ENCODE peak calls at places on chromosomes 3 and 15, in seven cellular contexts. L is heart left ventricle, Y is HFF-Myc, S is left ventricle myocardium inferior, C is cardiac fibroblast, I is GM12865, P is stomach. B is an unnamed sample.

GRCh38 chr15:32844118-32844711 is 126.4 kb downstream of the GREM1 start:
- DNase-seq in L (no peak), Y (no peak), S (no peak), C (peak; percentile 75), I (peak; percentile 45), P (no peak), B (no peak)

GRCh38 chr15:64552281-64552948 is 92.0 kb downstream of the ZNF609 start:
- DNase-seq in L (no peak), Y (no peak), S (no peak), C (no peak), I (peak; percentile 40), P (no peak), B (no peak)

GRCh38 chr3:65436580-65436979 is 602.1 kb downstream of the MAGI1 start:
- DNase-seq in L (no peak), Y (no peak), S (no peak), C (peak; percentile 16), I (peak; percentile 14), P (no peak), B (no peak)

GRCh38 chr3:32817561-32818430 is at the start of gene TRIM71:
- DNase-seq in L (no peak), Y (no peak), S (no peak), C (peak; percentile 22), I (no peak), P (no peak), B (no peak)

GRCh38 chr3:123169492-123169929 is 32.2 kb upstream of the SEC22A start:
- DNase-seq in L (no peak), Y (no peak), S (no peak), C (no peak), I (no peak), P (peak; percentile 34), B (no peak)

GRCh38 chr3:66494964-66495581 is 5.7 kb downstream of the LRIG1 start:
- DNase-seq in L (no peak), Y (no peak), S (no peak), C (no peak), I (no peak), P (no peak), B (no peak)

GRCh38 chr3:137293086-137293485 is 335.3 kb downstream of the IL20RB start:
- DNase-seq in L (no peak), Y (no peak), S (no peak), C (no peak), I (no peak), P (no peak), B (no peak)

GRCh38 chr3:184773341-184774186 is 38.4 kb upstream of the VPS8 start:
- DNase-seq in L (no peak), Y (no peak), S (peak; percentile 45), C (no peak), I (no peak), P (no peak), B (no peak)

GRCh38 chr3:61053781-61054496 is 197.3 kb downstream of the FHIT start:
- DNase-seq in L (no peak), Y (no peak), S (no peak), C (no peak), I (no peak), P (no peak), B (no peak)

GRCh38 chr15:23628612-23629233 is 18.9 kb downstream of the MAGEL2 start:
- DNase-seq in L (no peak), Y (no peak), S (no peak), C (no peak), I (no peak), P (no peak), B (no peak)

GRCh38 chr3:49813497-49814174 is at the start of gene UBA7:
- DNase-seq in L (peak; percentile 64), Y (peak; percentile 52), S (peak; percentile 48), C (peak; percentile 73), I (peak; percentile 69), P (peak; percentile 61), B (peak; percentile 35)

DNA sequence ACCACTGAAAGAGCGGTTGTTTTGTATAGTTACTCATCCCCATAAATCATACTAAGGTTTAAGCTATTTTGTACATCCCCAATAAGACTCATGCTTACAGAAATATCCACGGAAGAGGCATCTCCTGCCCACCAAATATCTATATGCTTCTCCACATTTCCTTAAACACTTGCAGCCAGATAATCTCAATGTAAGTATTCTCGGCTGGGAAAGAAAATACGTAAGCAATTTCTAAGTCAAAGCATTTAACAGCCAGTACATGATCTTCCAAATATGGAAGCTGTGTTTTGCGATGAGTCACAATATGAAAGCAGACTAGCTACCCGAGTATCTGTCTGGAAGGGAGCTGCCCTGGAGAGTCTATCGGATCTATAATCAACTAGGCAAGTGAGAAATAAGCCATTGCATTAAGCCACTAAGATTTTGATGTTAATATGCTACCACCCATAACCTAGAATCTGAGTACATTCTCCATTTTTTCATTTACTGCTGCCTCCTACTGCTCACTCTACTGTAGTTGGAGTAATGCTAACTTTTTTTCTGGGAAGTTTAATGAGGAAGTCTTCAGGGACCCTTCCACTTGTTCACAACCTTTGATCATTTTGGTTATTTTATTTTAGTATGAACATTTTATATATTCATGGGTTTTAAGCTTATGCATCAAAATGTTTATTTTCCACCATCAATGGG is 26.9 kb upstream of the ZMAT3 start:
- DNase-seq in L (no peak), Y (no peak), S (no peak), C (peak; percentile 78), I (no peak), P (no peak), B (no peak)
- H3K4me3 ChIP-seq in L (no peak overlapping the region), Y (no peak overlapping the region), S (no peak overlapping the region), C (no peak overlapping the region), I (no peak overlapping the region), P (no peak overlapping the region), B (peak overlapping the region; percentile 31)

GRCh38 chr3:177379045-177379444 is 181.8 kb upstream of the TBL1XR1 start:
- DNase-seq in L (no peak), Y (no peak), S (no peak), C (no peak), I (peak; percentile 70), P (no peak), B (no peak)
- TF ChIP-seq CTCF in L (no peak), Y (no peak), S (peak; percentile 39), C (no peak), I (peak; percentile 39), P (peak; percentile 44), B (no peak)

DNA sequence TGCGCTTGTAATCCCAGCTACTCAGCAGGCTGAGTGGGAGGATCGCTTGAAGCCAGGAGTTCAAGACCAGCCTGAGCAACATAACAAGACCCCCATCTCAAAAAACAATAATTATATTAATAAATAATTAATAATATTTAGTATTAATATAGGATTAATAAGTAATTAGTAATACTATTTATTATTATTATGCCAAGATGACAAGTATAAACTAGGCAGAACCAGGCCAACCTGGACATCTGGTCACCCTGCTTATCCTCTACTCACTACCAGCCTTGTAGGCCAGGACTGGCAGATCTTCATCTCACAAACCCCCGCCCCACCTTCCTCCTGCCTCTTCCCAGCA is 429 bp downstream of the CPN2 start:
- DNase-seq in L (no peak), Y (no peak), S (no peak), C (no peak), I (no peak), P (no peak), B (no peak)
- H3K4me3 ChIP-seq in L (no peak overlapping the region), Y (no peak overlapping the region), S (peak overlapping the region; percentile 8), C (no peak overlapping the region), I (no peak overlapping the region), P (no peak overlapping the region), B (no peak overlapping the region)

GRCh38 chr15:45251888-45252287 is at the start of gene SLC28A2:
- DNase-seq in L (no peak), Y (no peak), S (no peak), C (no peak), I (no peak), P (no peak), B (no peak)

GRCh38 chr15:45254405-45255293 is 2.6 kb downstream of the SLC28A2 start:
- DNase-seq in L (no peak), Y (no peak), S (no peak), C (peak; percentile 35), I (no peak), P (no peak), B (peak; percentile 29)

GRCh38 chr15:45249125-45249780 is 2.8 kb upstream of the SLC28A2 start:
- DNase-seq in L (no peak), Y (no peak), S (no peak), C (no peak), I (no peak), P (no peak), B (no peak)

GRCh38 chr15:45253330-45253729 is 1.3 kb downstream of the SLC28A2 start:
- DNase-seq in L (no peak), Y (no peak), S (no peak), C (no peak), I (peak; percentile 2), P (no peak), B (no peak)
- TF ChIP-seq CTCF in L (no peak), Y (peak; percentile 18), S (peak; percentile 23), C (no peak), I (peak; percentile 30), P (no peak), B (peak; percentile 16)

GRCh38 chr15:53539878-53540277 is 219.6 kb downstream of the WDR72 start:
- DNase-seq in L (no peak), Y (no peak), S (no peak), C (no peak), I (no peak), P (no peak), B (no peak)
- H3K4me3 ChIP-seq in L (no peak overlapping the region), Y (no peak overlapping the region), S (no peak overlapping the region), C (no peak overlapping the region), I (no peak overlapping the region), P (no peak overlapping the region), B (no peak overlapping the region)